ENCODE peak calls at places on chromosomes 2 and 18, in eight cellular contexts. U is lung; P is prostate gland; E is mesendoderm; N is upper lobe of left lung; V is naive thymus-derived CD4-positive, alpha-beta T cell; X is sigmoid colon; L is upper lobe of right lung. F is an unnamed sample.
A peak's percentile ranks its signal among the peaks of the same experiment; 100 is the strongest.

GRCh38 chr2:8408560-8409460 is 273.0 kb upstream of the ID2 start:
- DNase-seq in V (peak; percentile 64), L (no peak), E (no peak), N (no peak), P (no peak), U (no peak), X (no peak), F (no peak)

GRCh38 chr2:196696423-196697073 is 57.0 kb downstream of the CCDC150 start:
- DNase-seq in V (no peak), U (no peak), L (no peak), X (no peak), N (no peak), P (no peak), E (peak; percentile 77), F (no peak)

GRCh38 chr2:118723394-118723793 is 124.1 kb downstream of the EN1 start:
- DNase-seq in P (no peak), X (no peak), U (no peak), V (no peak), N (no peak), L (no peak), E (no peak), F (no peak)

GRCh38 chr2:202172439-202173191 is 65.8 kb downstream of the SUMO1 start:
- DNase-seq in X (no peak), V (peak; percentile 53), P (no peak), N (peak; percentile 30), E (no peak), L (no peak), U (no peak), F (no peak)

GRCh38 chr2:200199005-200199404 is 107.5 kb upstream of the SPATS2L start:
- DNase-seq in E (no peak), U (no peak), L (no peak), V (no peak), X (no peak), N (no peak), P (no peak), F (no peak)

GRCh38 chr2:240921319-240922233 is 15.4 kb downstream of the CROCC2 start:
- DNase-seq in N (peak; percentile 24), V (peak; percentile 17), X (peak; percentile 76), L (peak; percentile 60), U (no peak), E (no peak), P (no peak), F (peak; percentile 50)

GRCh38 chr2:147345246-147345645 is 499.6 kb upstream of the ACVR2A start:
- DNase-seq in L (no peak), P (no peak), E (no peak), U (no peak), N (no peak), X (no peak), V (no peak), F (no peak)

GRCh38 chr18:23871410-23871809 is 143.1 kb upstream of the TTC39C start:
- DNase-seq in E (no peak), P (no peak), X (no peak), L (no peak), V (peak; percentile 30), U (no peak), N (no peak), F (no peak)

GRCh38 chr2:36780231-36780808 is 83.8 kb downstream of the VIT start:
- DNase-seq in N (no peak), E (peak; percentile 63), V (no peak), U (no peak), L (no peak), P (peak; percentile 27), X (no peak), F (peak; percentile 49)

GRCh38 chr2:58146707-58147106 is 94.4 kb downstream of the FANCL start:
- DNase-seq in E (peak; percentile 29), V (no peak), U (no peak), X (no peak), L (no peak), N (no peak), P (no peak), F (no peak)

DNA sequence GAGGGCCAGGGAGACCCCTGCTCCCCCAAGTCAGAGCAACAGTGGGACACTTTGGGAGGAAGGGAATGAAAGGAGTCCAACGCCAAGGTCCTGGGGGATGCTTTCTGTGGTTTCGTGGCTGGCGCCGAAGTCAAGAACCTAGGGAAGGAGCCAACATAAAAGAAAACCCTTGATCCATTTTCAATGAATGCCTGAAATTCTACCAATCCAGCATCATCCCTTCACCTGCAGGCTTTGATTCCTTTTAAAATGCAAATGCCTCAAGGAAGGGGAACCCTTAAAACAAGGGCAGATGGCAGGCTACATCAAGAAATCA is 123.4 kb upstream of the SLC1A4 start:
- DNase-seq in L (no peak), E (no peak), N (no peak), X (no peak), U (no peak), V (no peak), P (no peak), F (no peak)
- H3K4me3 ChIP-seq in L (no peak overlapping the region), E (no peak overlapping the region), N (peak overlapping the region; percentile 79), X (no peak overlapping the region), U (no peak overlapping the region), V (peak overlapping the region; percentile 88), P (peak overlapping the region; percentile 44), F (peak overlapping the region; percentile 62)

DNA sequence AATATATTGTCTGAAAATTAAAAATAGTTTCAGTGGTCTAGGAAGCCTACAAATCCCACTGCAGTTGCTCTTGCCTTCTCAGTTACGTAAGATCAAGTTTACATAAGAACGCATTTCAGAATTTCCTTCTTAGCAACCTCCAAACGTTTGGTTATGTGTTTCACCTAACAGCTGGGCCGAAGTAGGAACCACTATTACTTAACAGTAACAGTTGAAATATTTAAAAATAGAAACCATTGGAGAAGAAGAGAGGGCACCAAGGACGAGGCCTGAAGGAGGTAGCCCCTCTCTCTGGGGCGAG is 177.8 kb downstream of the HDAC4 start:
- DNase-seq in N (no peak), L (no peak), U (no peak), V (no peak), E (no peak), P (no peak), X (no peak), F (no peak)
- H3K4me1 ChIP-seq in N (peaks cover 63% of the 10 kb centered on the region), L (peaks cover 59% of the 10 kb centered on the region), U (peaks cover 35% of the 10 kb centered on the region), V (peaks cover 8% of the 10 kb centered on the region), E (peaks cover 8% of the 10 kb centered on the region), P (peaks cover 23% of the 10 kb centered on the region), X (peaks cover 82% of the 10 kb centered on the region), F (peaks cover 85% of the 10 kb centered on the region)

GRCh38 chr2:112239862-112240261 is 15.0 kb downstream of the ZC3H8 start:
- DNase-seq in P (no peak), X (no peak), V (no peak), L (no peak), E (peak; percentile 24), N (no peak), U (no peak), F (no peak)
- H3K4me3 ChIP-seq in P (no peak overlapping the region), X (no peak overlapping the region), V (no peak overlapping the region), L (no peak overlapping the region), E (no peak overlapping the region), N (no peak overlapping the region), U (no peak overlapping the region), F (no peak overlapping the region)

GRCh38 chr2:55026202-55026601 is 24.0 kb downstream of the RTN4 start:
- DNase-seq in L (no peak), P (no peak), N (no peak), V (no peak), E (no peak), X (no peak), U (no peak), F (no peak)

GRCh38 chr2:55022486-55022885 is 27.8 kb downstream of the RTN4 start:
- DNase-seq in U (no peak), P (no peak), V (no peak), N (no peak), E (no peak), L (no peak), X (no peak), F (no peak)

GRCh38 chr2:55025082-55025481 is 25.2 kb downstream of the RTN4 start:
- DNase-seq in N (no peak), E (no peak), V (no peak), U (no peak), X (no peak), P (no peak), L (no peak), F (no peak)

GRCh38 chr2:55027226-55027625 is 23.0 kb downstream of the RTN4 start:
- DNase-seq in N (no peak), P (no peak), X (no peak), L (no peak), E (no peak), V (no peak), U (no peak), F (no peak)

DNA sequence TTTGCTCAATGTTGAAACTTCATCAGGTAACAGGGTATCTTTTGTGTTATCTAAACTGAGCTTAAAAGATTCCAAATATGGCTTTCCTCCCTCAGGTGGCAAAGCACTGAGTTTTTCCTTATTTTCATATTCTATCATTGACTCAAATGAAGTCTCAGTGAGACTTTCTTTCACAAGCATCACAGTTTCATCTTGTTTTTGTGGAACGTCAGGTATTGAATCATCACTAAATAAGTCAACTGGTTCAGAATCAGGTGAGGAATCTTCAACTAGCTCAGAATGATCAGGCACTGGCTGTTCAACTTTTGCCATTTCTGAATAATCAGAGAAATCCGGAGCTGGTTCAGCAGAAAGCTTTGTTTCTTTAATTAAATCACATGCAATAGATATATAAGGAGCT is 24.6 kb downstream of the RTN4 start:
- DNase-seq in X (no peak), L (no peak), E (no peak), U (no peak), P (no peak), V (no peak), N (no peak), F (no peak)
- H3K4me1 ChIP-seq in X (peaks cover 85% of the 10 kb centered on the region), L (peaks cover 34% of the 10 kb centered on the region), E (peaks cover 17% of the 10 kb centered on the region), U (peaks cover 13% of the 10 kb centered on the region), P (no peaks in the 10 kb centered on the region), V (peaks cover 26% of the 10 kb centered on the region), N (peaks cover 64% of the 10 kb centered on the region), F (peaks cover 76% of the 10 kb centered on the region)

DNA sequence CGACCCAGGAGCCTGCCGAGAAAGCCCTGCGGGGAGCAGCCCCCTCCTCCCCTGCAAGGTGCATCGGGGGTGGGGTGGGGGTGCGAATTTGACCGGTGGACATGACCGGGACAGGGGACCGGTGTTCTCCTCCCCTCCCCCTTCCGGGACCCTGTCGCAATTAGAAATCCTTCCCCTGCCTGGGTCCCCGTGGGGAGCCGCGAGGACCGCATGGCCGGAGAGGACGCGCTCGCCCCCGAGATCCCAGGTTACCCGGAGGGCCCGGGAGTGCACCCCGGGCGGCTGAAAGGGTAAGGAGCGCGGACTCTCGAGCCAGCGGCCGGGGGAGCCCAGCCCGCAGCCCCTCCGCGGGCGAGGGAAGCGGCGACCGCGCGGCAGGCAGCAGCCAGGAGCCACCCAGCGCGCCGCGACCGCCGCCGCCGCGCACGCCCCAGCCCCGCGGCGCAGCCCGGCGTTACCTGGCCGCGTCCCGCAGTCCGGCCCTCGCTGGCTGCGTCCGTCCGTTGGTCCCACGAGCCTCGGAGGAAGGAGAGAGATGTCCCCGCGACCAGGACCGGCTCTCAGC is 477 bp downstream of the DLGAP1 start:
- DNase-seq in P (no peak), U (no peak), N (no peak), E (no peak), V (no peak), L (peak; percentile 61), X (no peak), F (no peak)
- H3K4me3 ChIP-seq in P (peak overlapping the region; percentile 28), U (peak overlapping the region; percentile 44), N (peak overlapping the region; percentile 54), E (peak overlapping the region; percentile 66), V (no peak overlapping the region), L (peak overlapping the region; percentile 48), X (no peak overlapping the region), F (peak overlapping the region; percentile 42)

DNA sequence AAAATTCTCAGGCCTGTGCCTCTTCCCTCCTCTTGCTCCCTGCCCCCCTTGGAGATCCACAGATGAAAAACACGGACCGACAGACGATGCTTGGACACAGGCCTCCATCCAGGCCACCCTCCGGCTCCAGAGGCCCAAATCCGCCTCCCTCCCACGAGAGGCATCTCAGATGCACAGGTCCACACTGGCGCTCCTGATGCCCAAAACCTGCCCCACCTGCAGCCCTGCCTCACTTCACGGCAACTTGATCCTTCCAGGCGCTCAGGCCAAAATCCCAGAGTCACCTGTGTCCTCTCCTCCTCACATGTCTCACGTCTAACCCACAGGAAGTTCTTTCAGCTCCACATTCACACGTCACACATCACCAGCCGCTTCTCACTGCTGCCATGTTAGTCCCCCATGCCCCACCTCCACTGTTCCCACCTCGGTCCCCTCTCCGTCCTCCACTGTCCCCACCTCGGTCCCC is 7.2 kb upstream of the RAB17 start:
- DNase-seq in N (no peak), E (no peak), X (peak; percentile 50), U (no peak), P (no peak), V (no peak), L (no peak), F (no peak)
- H3K4me1 ChIP-seq in N (peaks cover 9% of the 10 kb centered on the region), E (peaks cover 29% of the 10 kb centered on the region), X (peaks cover 46% of the 10 kb centered on the region), U (peaks cover 3% of the 10 kb centered on the region), P (no peaks in the 10 kb centered on the region), V (no peaks in the 10 kb centered on the region), L (no peaks in the 10 kb centered on the region), F (no peaks in the 10 kb centered on the region)

F was measured in tibial nerve.